ENCODE peak calls at places on chromosome 7, in eight cellular contexts. H, U, Z, Y, M, X, E and N are unnamed samples.

GRCh38 chr7:28231181-28231580 is 50.6 kb upstream of the JAZF1 start:
- DNase-seq in Y (no peak), X (no peak), H (no peak), Z (no peak), U (no peak), M (no peak), E (no peak), N (no peak)

GRCh38 chr7:140231779-140232491 is 55.2 kb upstream of the KDM7A start:
- DNase-seq in M (no peak), E (no peak), Z (no peak), U (no peak), H (no peak), X (no peak), Y (no peak), N (no peak)

GRCh38 chr7:105118612-105119600 is 104.9 kb downstream of the KMT2E start:
- DNase-seq in H (no peak), Y (no peak), E (peak; percentile 57), Z (no peak), M (no peak), X (no peak), U (no peak), N (no peak)

GRCh38 chr7:93015193-93016084 is 102.3 kb downstream of the SAMD9 start:
- DNase-seq in Y (no peak), X (no peak), U (no peak), Z (no peak), E (no peak), H (no peak), M (no peak), N (no peak)

GRCh38 chr7:80999180-80999579 is 80.3 kb upstream of the SEMA3C start:
- DNase-seq in Y (no peak), E (no peak), X (no peak), M (no peak), Z (no peak), H (no peak), U (no peak), N (no peak)

GRCh38 chr7:101232141-101232821 is 5.3 kb downstream of the CLDN15 start:
- DNase-seq in E (no peak), H (peak; percentile 69), M (no peak), X (no peak), Y (no peak), U (peak; percentile 69), Z (peak; percentile 71), N (no peak)

GRCh38 chr7:94620703-94621118 is 35.2 kb downstream of the SGCE start:
- DNase-seq in U (peak; percentile 24), X (peak; percentile 45), Z (peak; percentile 46), H (peak; percentile 92), E (no peak), M (peak; percentile 78), Y (peak; percentile 74), N (peak; percentile 65)

GRCh38 chr7:90797596-90797995 is 201.5 kb downstream of the CDK14 start:
- DNase-seq in X (no peak), M (no peak), Z (no peak), E (no peak), Y (no peak), U (no peak), H (no peak), N (no peak)

GRCh38 chr7:154666768-154667167 is 336.2 kb downstream of the PAXIP1 start:
- DNase-seq in Y (no peak), U (no peak), M (no peak), E (no peak), X (no peak), Z (no peak), H (no peak), N (no peak)

GRCh38 chr7:113217314-113217713 is 99.0 kb upstream of the SMIM30 start:
- DNase-seq in Y (no peak), E (no peak), X (no peak), H (no peak), Z (no peak), U (no peak), M (no peak), N (no peak)

DNA sequence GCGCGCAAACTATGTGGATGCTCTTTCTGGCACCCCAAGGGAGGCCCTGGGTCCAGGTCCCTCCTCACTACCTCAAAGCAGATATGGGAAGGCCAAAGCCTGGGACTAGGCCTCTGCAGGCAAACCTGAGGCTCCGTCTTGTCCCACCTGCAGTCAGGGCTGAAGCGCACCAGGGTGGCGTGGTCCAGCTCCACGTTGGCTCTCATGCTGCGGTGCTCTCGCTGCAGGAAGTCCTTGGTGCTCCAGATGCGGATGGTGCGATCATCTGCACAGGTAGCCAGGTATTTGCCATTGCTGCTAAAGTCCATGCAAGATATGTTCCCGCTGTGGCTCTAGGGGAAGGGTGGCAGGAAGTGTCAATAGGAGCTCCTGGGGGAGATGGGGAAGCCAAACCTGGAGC is 4.6 kb downstream of the TBL2 start:
- DNase-seq in H (no peak), M (no peak), X (no peak), Y (no peak), U (no peak), E (no peak), Z (peak; percentile 17), N (no peak)
- TF ChIP-seq CTCF in H (no peak), M (no peak), X (no peak), Y (no peak), U (no peak), E (no peak), Z (no peak), N (no peak)

DNA sequence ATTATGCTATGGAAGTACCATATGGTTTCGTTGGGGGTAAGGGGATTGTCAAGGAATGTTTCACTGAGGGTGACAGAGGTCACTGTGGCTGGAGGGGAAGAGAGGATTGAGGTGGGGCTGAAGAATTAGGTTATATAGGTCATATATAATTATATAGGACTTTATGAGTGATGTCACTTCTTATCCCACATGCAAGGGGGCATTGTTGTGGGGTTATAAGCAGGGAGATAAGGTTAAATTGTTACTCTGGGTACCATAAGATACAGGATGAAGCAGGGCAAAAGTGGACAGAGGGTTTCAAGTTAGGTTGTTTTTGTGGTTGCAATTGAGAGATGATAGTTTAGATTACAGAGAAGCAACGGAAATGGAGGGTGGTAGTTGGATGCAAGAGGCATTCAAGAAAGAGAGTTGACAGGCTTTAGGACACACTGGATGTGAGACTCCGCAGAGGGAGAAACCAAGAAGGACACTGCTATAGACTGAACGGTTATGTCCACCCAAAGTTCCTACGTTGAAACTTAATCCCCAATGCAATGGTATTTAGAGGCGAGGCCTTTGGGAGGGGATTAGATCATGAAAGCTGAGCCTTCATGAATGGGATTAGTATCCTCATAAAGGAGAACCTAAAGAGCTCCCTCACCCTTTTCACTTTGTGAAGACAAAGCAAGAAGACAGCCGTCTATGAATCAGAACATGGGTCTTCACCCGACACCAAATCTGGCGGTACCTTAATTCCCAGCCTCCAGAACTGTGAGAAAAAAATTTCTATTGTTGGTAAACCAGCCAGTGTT is 7.0 kb upstream of the PRR15 start:
- DNase-seq in H (no peak), X (no peak), U (no peak), E (no peak), Z (no peak), M (no peak), Y (no peak), N (no peak)
- H3K27ac ChIP-seq in H (no peak overlapping the region), X (no peak overlapping the region), U (no peak overlapping the region), E (no peak overlapping the region), Z (no peak overlapping the region), M (no peak overlapping the region), Y (no peak overlapping the region), N (no peak overlapping the region)

GRCh38 chr7:74349621-74350020 is 60.4 kb downstream of the CLIP2 start:
- DNase-seq in M (no peak), X (no peak), H (no peak), E (no peak), Z (no peak), Y (no peak), U (no peak), N (no peak)

GRCh38 chr7:74354009-74354408 is 64.8 kb downstream of the CLIP2 start:
- DNase-seq in Y (no peak), U (no peak), X (no peak), E (no peak), H (no peak), Z (no peak), M (no peak), N (no peak)

GRCh38 chr7:74355091-74355490 is 65.9 kb downstream of the CLIP2 start:
- DNase-seq in Y (no peak), M (peak; percentile 47), X (peak; percentile 7), H (peak; percentile 55), Z (no peak), U (peak; percentile 59), E (no peak), N (peak; percentile 44)

GRCh38 chr7:74351836-74352235 is 62.6 kb downstream of the CLIP2 start:
- DNase-seq in X (no peak), E (no peak), H (no peak), Z (no peak), Y (peak; percentile 29), M (no peak), U (no peak), N (no peak)

DNA sequence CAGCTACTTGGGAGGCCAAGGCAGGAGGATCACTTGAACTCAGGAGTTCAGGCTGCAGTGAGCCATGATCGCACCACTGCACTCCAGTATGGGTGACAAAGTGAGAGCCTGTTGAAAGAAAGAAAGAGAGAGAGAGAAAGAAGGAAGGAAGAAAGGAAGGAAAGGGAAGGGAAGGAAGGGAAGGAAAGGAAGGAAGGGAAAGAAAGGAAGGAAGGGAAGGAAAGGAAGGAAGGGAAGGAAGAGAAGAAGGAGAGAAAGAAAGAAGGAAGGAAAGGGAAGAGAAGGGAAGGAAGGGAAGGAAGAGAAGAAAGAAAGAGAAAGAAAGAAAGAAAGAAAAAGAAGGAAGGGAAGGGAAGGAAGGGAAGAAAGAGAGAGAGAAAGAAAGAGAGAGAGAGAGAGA is 61.5 kb downstream of the CLIP2 start:
- DNase-seq in U (no peak), Y (no peak), H (no peak), E (no peak), X (no peak), M (no peak), Z (no peak), N (no peak)
- TF ChIP-seq CTCF in U (no peak), Y (no peak), H (no peak), E (no peak), X (no peak), M (no peak), Z (no peak), N (no peak)

GRCh38 chr7:138477081-138477578 is 17.1 kb downstream of the TRIM24 start:
- DNase-seq in X (no peak), Y (no peak), Z (no peak), E (no peak), M (no peak), U (no peak), H (no peak), N (no peak)

GRCh38 chr7:138477581-138477980 is 17.5 kb downstream of the TRIM24 start:
- DNase-seq in U (no peak), Z (no peak), E (no peak), X (no peak), Y (no peak), M (no peak), H (no peak), N (no peak)

GRCh38 chr7:138478499-138478908 is 18.4 kb downstream of the TRIM24 start:
- DNase-seq in H (no peak), U (no peak), M (no peak), E (no peak), Y (no peak), Z (no peak), X (no peak), N (no peak)

GRCh38 chr7:138472292-138473079 is 12.4 kb downstream of the TRIM24 start:
- DNase-seq in Y (no peak), Z (no peak), E (no peak), X (no peak), M (no peak), U (no peak), H (no peak), N (no peak)

DNA sequence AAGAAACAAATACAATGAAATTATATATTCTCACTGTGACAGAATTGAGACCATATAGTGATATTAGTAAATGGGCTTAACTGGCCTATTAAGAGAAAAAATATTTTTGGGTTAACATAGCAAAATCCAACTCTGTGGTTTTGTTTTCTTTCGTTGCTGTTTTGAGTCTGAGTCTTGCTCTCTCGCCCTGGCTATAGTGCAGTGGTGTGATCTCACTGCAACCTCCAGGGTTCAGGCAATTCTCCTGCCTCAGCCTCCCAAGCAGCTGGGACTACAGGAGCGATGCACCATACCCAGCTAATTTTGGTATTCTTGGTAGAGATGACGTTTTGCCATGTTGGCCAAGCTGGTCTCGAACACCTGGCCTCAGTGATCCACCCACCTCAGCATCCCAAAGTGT is 15.3 kb downstream of the TRIM24 start:
- DNase-seq in U (no peak), X (no peak), Z (no peak), Y (no peak), M (no peak), H (no peak), E (no peak), N (no peak)
- H3K27ac ChIP-seq in U (no peak overlapping the region), X (no peak overlapping the region), Z (no peak overlapping the region), Y (no peak overlapping the region), M (no peak overlapping the region), H (no peak overlapping the region), E (no peak overlapping the region), N (no peak overlapping the region)